ENCODE peak calls at places on chromosomes 5 and 9, in five cellular contexts. One of them, this sample, is unnamed.

GRCh38 chr9:90306118-90306517 is 336.5 kb downstream of the DIRAS2 start:
- DNase-seq in naive thymus-derived CD8-positive, alpha-beta T cell: no peak
- DNase-seq in H54: no peak
- DNase-seq in GF-D8: no peak
- DNase-seq in GM12891: no peak
- DNase-seq in this sample: no peak

GRCh38 chr5:54944364-54944763 is 41.0 kb downstream of the ESM1 start:
- DNase-seq in naive thymus-derived CD8-positive, alpha-beta T cell: no peak
- DNase-seq in H54: no peak
- DNase-seq in GF-D8: no peak
- DNase-seq in GM12891: peak; percentile 17
- DNase-seq in this sample: peak; percentile 58

GRCh38 chr5:90689064-90689463 is 130.5 kb downstream of the ADGRV1 start:
- DNase-seq in naive thymus-derived CD8-positive, alpha-beta T cell: no peak
- DNase-seq in H54: no peak
- DNase-seq in GF-D8: no peak
- DNase-seq in GM12891: no peak
- DNase-seq in this sample: no peak

GRCh38 chr5:89044665-89045200 is 161.7 kb upstream of the MEF2C start:
- DNase-seq in naive thymus-derived CD8-positive, alpha-beta T cell: no peak
- DNase-seq in H54: no peak
- DNase-seq in GF-D8: no peak
- DNase-seq in GM12891: no peak
- DNase-seq in this sample: no peak

GRCh38 chr9:132894343-132894742 is 15.6 kb downstream of the SPACA9 start:
- DNase-seq in naive thymus-derived CD8-positive, alpha-beta T cell: no peak
- DNase-seq in H54: no peak
- DNase-seq in GF-D8: no peak
- DNase-seq in GM12891: no peak
- DNase-seq in this sample: peak; percentile 39

GRCh38 chr5:54671111-54671531 is 153.6 kb downstream of the SNX18 start:
- DNase-seq in naive thymus-derived CD8-positive, alpha-beta T cell: no peak
- DNase-seq in H54: no peak
- DNase-seq in GF-D8: no peak
- DNase-seq in GM12891: no peak
- DNase-seq in this sample: peak; percentile 30

GRCh38 chr9:128053560-128053959 is 13.6 kb downstream of the NAIF1 start:
- DNase-seq in naive thymus-derived CD8-positive, alpha-beta T cell: no peak
- DNase-seq in H54: no peak
- DNase-seq in GF-D8: peak; percentile 58
- DNase-seq in GM12891: no peak
- DNase-seq in this sample: no peak

GRCh38 chr9:92176068-92176799 is 61.0 kb upstream of the SPTLC1 start:
- DNase-seq in naive thymus-derived CD8-positive, alpha-beta T cell: no peak
- DNase-seq in H54: no peak
- DNase-seq in GF-D8: no peak
- DNase-seq in GM12891: no peak
- DNase-seq in this sample: no peak

GRCh38 chr5:149671544-149671943 is 58.6 kb upstream of the PPARGC1B start:
- DNase-seq in naive thymus-derived CD8-positive, alpha-beta T cell: no peak
- DNase-seq in H54: no peak
- DNase-seq in GF-D8: no peak
- DNase-seq in GM12891: no peak
- DNase-seq in this sample: no peak

GRCh38 chr5:174692381-174692780 is 32.0 kb upstream of the MSX2 start:
- DNase-seq in naive thymus-derived CD8-positive, alpha-beta T cell: no peak
- DNase-seq in H54: no peak
- DNase-seq in GF-D8: no peak
- DNase-seq in GM12891: no peak
- DNase-seq in this sample: no peak

GRCh38 chr9:34986541-34987047 is 3.0 kb upstream of the DNAJB5 start:
- DNase-seq in naive thymus-derived CD8-positive, alpha-beta T cell: peak; percentile 40
- DNase-seq in H54: no peak
- DNase-seq in GF-D8: no peak
- DNase-seq in GM12891: no peak
- DNase-seq in this sample: no peak

This sample was measured in AG20443.